ENCODE peak calls at places on chromosomes 3 and 15, in ten cellular contexts. One of them, this sample, is unnamed.

GRCh38 chr15:83854950-83855707 is 201.2 kb downstream of the ADAMTSL3 start:
- DNase-seq in keratinocyte: no peak
- DNase-seq in natural killer cell: no peak
- DNase-seq in dorsolateral prefrontal cortex: no peak
- DNase-seq in choroid plexus epithelial cell: peak
- DNase-seq in CD8-positive, alpha-beta T cell: no peak
- DNase-seq in suprapubic skin: no peak
- DNase-seq in SK-N-SH: no peak
- DNase-seq in cardiac fibroblast: peak
- DNase-seq in activated B cell treated with CpG ODN at 0.5 μM for 24 hours: no peak
- DNase-seq in this sample: no peak

GRCh38 chr3:5012398-5012797 is 33.2 kb downstream of the BHLHE40 start:
- DNase-seq in keratinocyte: no peak
- DNase-seq in natural killer cell: no peak
- DNase-seq in dorsolateral prefrontal cortex: no peak
- DNase-seq in choroid plexus epithelial cell: no peak
- DNase-seq in CD8-positive, alpha-beta T cell: no peak
- DNase-seq in suprapubic skin: no peak
- DNase-seq in SK-N-SH: no peak
- DNase-seq in cardiac fibroblast: no peak
- DNase-seq in activated B cell treated with CpG ODN at 0.5 μM for 24 hours: no peak
- DNase-seq in this sample: peak

GRCh38 chr15:25670025-25670554 is 193.0 kb downstream of the ATP10A start:
- DNase-seq in keratinocyte: no peak
- DNase-seq in natural killer cell: no peak
- DNase-seq in dorsolateral prefrontal cortex: peak
- DNase-seq in choroid plexus epithelial cell: peak
- DNase-seq in CD8-positive, alpha-beta T cell: no peak
- DNase-seq in suprapubic skin: no peak
- DNase-seq in SK-N-SH: peak
- DNase-seq in cardiac fibroblast: peak
- DNase-seq in activated B cell treated with CpG ODN at 0.5 μM for 24 hours: no peak
- DNase-seq in this sample: no peak

GRCh38 chr3:80357761-80358160 is 590.0 kb upstream of the ROBO1 start:
- DNase-seq in keratinocyte: no peak
- DNase-seq in natural killer cell: no peak
- DNase-seq in dorsolateral prefrontal cortex: no peak
- DNase-seq in choroid plexus epithelial cell: no peak
- DNase-seq in CD8-positive, alpha-beta T cell: no peak
- DNase-seq in suprapubic skin: no peak
- DNase-seq in SK-N-SH: no peak
- DNase-seq in cardiac fibroblast: no peak
- DNase-seq in activated B cell treated with CpG ODN at 0.5 μM for 24 hours: no peak
- DNase-seq in this sample: no peak

GRCh38 chr3:150106752-150107428 is 136.2 kb upstream of the PFN2 start:
- DNase-seq in keratinocyte: no peak
- DNase-seq in natural killer cell: no peak
- DNase-seq in dorsolateral prefrontal cortex: no peak
- DNase-seq in choroid plexus epithelial cell: peak
- DNase-seq in CD8-positive, alpha-beta T cell: no peak
- DNase-seq in suprapubic skin: no peak
- DNase-seq in SK-N-SH: peak
- DNase-seq in cardiac fibroblast: peak
- DNase-seq in activated B cell treated with CpG ODN at 0.5 μM for 24 hours: no peak
- DNase-seq in this sample: no peak

GRCh38 chr3:106290304-106290997 is 421.6 kb upstream of the CBLB start:
- DNase-seq in keratinocyte: no peak
- DNase-seq in natural killer cell: no peak
- DNase-seq in dorsolateral prefrontal cortex: no peak
- DNase-seq in choroid plexus epithelial cell: no peak
- DNase-seq in CD8-positive, alpha-beta T cell: no peak
- DNase-seq in suprapubic skin: no peak
- DNase-seq in SK-N-SH: no peak
- DNase-seq in cardiac fibroblast: no peak
- DNase-seq in activated B cell treated with CpG ODN at 0.5 μM for 24 hours: no peak
- DNase-seq in this sample: no peak

GRCh38 chr3:41304603-41305002 is 105.3 kb downstream of the CTNNB1 start:
- DNase-seq in keratinocyte: no peak
- DNase-seq in natural killer cell: no peak
- DNase-seq in dorsolateral prefrontal cortex: peak
- DNase-seq in choroid plexus epithelial cell: peak
- DNase-seq in CD8-positive, alpha-beta T cell: no peak
- DNase-seq in suprapubic skin: no peak
- DNase-seq in SK-N-SH: peak
- DNase-seq in cardiac fibroblast: peak
- DNase-seq in activated B cell treated with CpG ODN at 0.5 μM for 24 hours: no peak
- DNase-seq in this sample: no peak

GRCh38 chr3:126399348-126399730 is 4.6 kb downstream of the CFAP100 start:
- DNase-seq in keratinocyte: no peak
- DNase-seq in natural killer cell: no peak
- DNase-seq in dorsolateral prefrontal cortex: no peak
- DNase-seq in choroid plexus epithelial cell: no peak
- DNase-seq in CD8-positive, alpha-beta T cell: no peak
- DNase-seq in suprapubic skin: no peak
- DNase-seq in SK-N-SH: no peak
- DNase-seq in cardiac fibroblast: no peak
- DNase-seq in activated B cell treated with CpG ODN at 0.5 μM for 24 hours: no peak
- DNase-seq in this sample: no peak

GRCh38 chr3:150299221-150299620 is 108.9 kb upstream of the TSC22D2 start:
- DNase-seq in keratinocyte: no peak
- DNase-seq in natural killer cell: no peak
- DNase-seq in dorsolateral prefrontal cortex: no peak
- DNase-seq in choroid plexus epithelial cell: peak
- DNase-seq in CD8-positive, alpha-beta T cell: no peak
- DNase-seq in suprapubic skin: no peak
- DNase-seq in SK-N-SH: no peak
- DNase-seq in cardiac fibroblast: peak
- DNase-seq in activated B cell treated with CpG ODN at 0.5 μM for 24 hours: no peak
- DNase-seq in this sample: no peak

GRCh38 chr3:161884830-161885229 is 388.2 kb downstream of the OTOL1 start:
- DNase-seq in keratinocyte: no peak
- DNase-seq in natural killer cell: no peak
- DNase-seq in dorsolateral prefrontal cortex: no peak
- DNase-seq in choroid plexus epithelial cell: no peak
- DNase-seq in CD8-positive, alpha-beta T cell: no peak
- DNase-seq in suprapubic skin: no peak
- DNase-seq in SK-N-SH: no peak
- DNase-seq in cardiac fibroblast: no peak
- DNase-seq in activated B cell treated with CpG ODN at 0.5 μM for 24 hours: no peak
- DNase-seq in this sample: no peak

GRCh38 chr15:80936288-80937078 is 53.1 kb downstream of the MESD start:
- DNase-seq in keratinocyte: no peak
- DNase-seq in natural killer cell: no peak
- DNase-seq in dorsolateral prefrontal cortex: peak
- DNase-seq in choroid plexus epithelial cell: no peak
- DNase-seq in CD8-positive, alpha-beta T cell: no peak
- DNase-seq in suprapubic skin: no peak
- DNase-seq in SK-N-SH: no peak
- DNase-seq in cardiac fibroblast: no peak
- DNase-seq in activated B cell treated with CpG ODN at 0.5 μM for 24 hours: no peak
- DNase-seq in this sample: no peak

GRCh38 chr15:80940851-80941250 is 48.8 kb downstream of the MESD start:
- DNase-seq in keratinocyte: no peak
- DNase-seq in natural killer cell: no peak
- DNase-seq in dorsolateral prefrontal cortex: no peak
- DNase-seq in choroid plexus epithelial cell: no peak
- DNase-seq in CD8-positive, alpha-beta T cell: no peak
- DNase-seq in suprapubic skin: peak
- DNase-seq in SK-N-SH: no peak
- DNase-seq in cardiac fibroblast: no peak
- DNase-seq in activated B cell treated with CpG ODN at 0.5 μM for 24 hours: no peak
- DNase-seq in this sample: no peak

GRCh38 chr15:80940331-80940730 is 49.3 kb downstream of the MESD start:
- DNase-seq in keratinocyte: no peak
- DNase-seq in natural killer cell: no peak
- DNase-seq in dorsolateral prefrontal cortex: no peak
- DNase-seq in choroid plexus epithelial cell: no peak
- DNase-seq in CD8-positive, alpha-beta T cell: no peak
- DNase-seq in suprapubic skin: peak
- DNase-seq in SK-N-SH: no peak
- DNase-seq in cardiac fibroblast: no peak
- DNase-seq in activated B cell treated with CpG ODN at 0.5 μM for 24 hours: no peak
- DNase-seq in this sample: no peak

GRCh38 chr15:80934761-80935221 is 54.8 kb downstream of the MESD start:
- DNase-seq in keratinocyte: no peak
- DNase-seq in natural killer cell: no peak
- DNase-seq in dorsolateral prefrontal cortex: no peak
- DNase-seq in choroid plexus epithelial cell: peak
- DNase-seq in CD8-positive, alpha-beta T cell: no peak
- DNase-seq in suprapubic skin: no peak
- DNase-seq in SK-N-SH: no peak
- DNase-seq in cardiac fibroblast: peak
- DNase-seq in activated B cell treated with CpG ODN at 0.5 μM for 24 hours: no peak
- DNase-seq in this sample: no peak

GRCh38 chr15:80937718-80938117 is 51.9 kb downstream of the MESD start:
- DNase-seq in keratinocyte: no peak
- DNase-seq in natural killer cell: no peak
- DNase-seq in dorsolateral prefrontal cortex: no peak
- DNase-seq in choroid plexus epithelial cell: no peak
- DNase-seq in CD8-positive, alpha-beta T cell: no peak
- DNase-seq in suprapubic skin: no peak
- DNase-seq in SK-N-SH: no peak
- DNase-seq in cardiac fibroblast: no peak
- DNase-seq in activated B cell treated with CpG ODN at 0.5 μM for 24 hours: no peak
- DNase-seq in this sample: no peak
- TF ChIP-seq CTCF in keratinocyte: no peak
- TF ChIP-seq CTCF in natural killer cell: no peak
- TF ChIP-seq CTCF in dorsolateral prefrontal cortex: no peak
- TF ChIP-seq CTCF in choroid plexus epithelial cell: no peak
- TF ChIP-seq CTCF in CD8-positive, alpha-beta T cell: no peak
- TF ChIP-seq CTCF in suprapubic skin: no peak
- TF ChIP-seq CTCF in SK-N-SH: no peak
- TF ChIP-seq CTCF in cardiac fibroblast: no peak
- TF ChIP-seq CTCF in activated B cell treated with CpG ODN at 0.5 μM for 24 hours: no peak
- TF ChIP-seq CTCF in this sample: no peak

GRCh38 chr3:168952551-168952950 is 711.0 kb downstream of the MECOM start:
- DNase-seq in keratinocyte: no peak
- DNase-seq in natural killer cell: no peak
- DNase-seq in dorsolateral prefrontal cortex: no peak
- DNase-seq in choroid plexus epithelial cell: peak
- DNase-seq in CD8-positive, alpha-beta T cell: no peak
- DNase-seq in suprapubic skin: no peak
- DNase-seq in SK-N-SH: no peak
- DNase-seq in cardiac fibroblast: peak
- DNase-seq in activated B cell treated with CpG ODN at 0.5 μM for 24 hours: no peak
- DNase-seq in this sample: no peak

GRCh38 chr3:168951368-168951767 is 712.1 kb downstream of the MECOM start:
- DNase-seq in keratinocyte: peak
- DNase-seq in natural killer cell: no peak
- DNase-seq in dorsolateral prefrontal cortex: no peak
- DNase-seq in choroid plexus epithelial cell: no peak
- DNase-seq in CD8-positive, alpha-beta T cell: no peak
- DNase-seq in suprapubic skin: no peak
- DNase-seq in SK-N-SH: no peak
- DNase-seq in cardiac fibroblast: no peak
- DNase-seq in activated B cell treated with CpG ODN at 0.5 μM for 24 hours: no peak
- DNase-seq in this sample: no peak

GRCh38 chr3:168956087-168956486 is 707.4 kb downstream of the MECOM start:
- DNase-seq in keratinocyte: no peak
- DNase-seq in natural killer cell: no peak
- DNase-seq in dorsolateral prefrontal cortex: no peak
- DNase-seq in choroid plexus epithelial cell: no peak
- DNase-seq in CD8-positive, alpha-beta T cell: no peak
- DNase-seq in suprapubic skin: no peak
- DNase-seq in SK-N-SH: no peak
- DNase-seq in cardiac fibroblast: no peak
- DNase-seq in activated B cell treated with CpG ODN at 0.5 μM for 24 hours: no peak
- DNase-seq in this sample: no peak

DNA sequence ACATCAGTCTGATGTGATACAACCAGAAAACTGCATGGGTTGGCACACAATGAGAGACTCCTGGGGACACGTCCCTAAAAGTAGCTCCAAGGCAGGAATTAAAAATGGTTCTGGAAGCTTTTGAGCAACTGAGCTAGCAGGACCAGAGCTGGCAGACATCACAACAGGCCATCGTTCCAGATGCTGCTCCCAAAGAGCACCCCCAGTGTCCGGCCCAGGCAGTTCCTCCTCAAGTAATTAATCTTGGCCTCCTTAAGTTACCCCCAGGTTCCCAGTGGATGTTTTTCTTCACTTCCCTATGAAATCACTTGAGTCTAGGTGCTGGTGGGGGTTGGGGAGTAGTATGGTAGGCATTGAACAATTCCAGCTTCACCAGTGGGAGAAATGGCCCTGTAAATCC is 711.6 kb downstream of the MECOM start:
- DNase-seq in keratinocyte: no peak
- DNase-seq in natural killer cell: no peak
- DNase-seq in dorsolateral prefrontal cortex: no peak
- DNase-seq in choroid plexus epithelial cell: no peak
- DNase-seq in CD8-positive, alpha-beta T cell: no peak
- DNase-seq in suprapubic skin: no peak
- DNase-seq in SK-N-SH: no peak
- DNase-seq in cardiac fibroblast: no peak
- DNase-seq in activated B cell treated with CpG ODN at 0.5 μM for 24 hours: no peak
- DNase-seq in this sample: no peak
- TF ChIP-seq CTCF in keratinocyte: no peak
- TF ChIP-seq CTCF in natural killer cell: no peak
- TF ChIP-seq CTCF in dorsolateral prefrontal cortex: no peak
- TF ChIP-seq CTCF in choroid plexus epithelial cell: peak
- TF ChIP-seq CTCF in CD8-positive, alpha-beta T cell: no peak
- TF ChIP-seq CTCF in suprapubic skin: no peak
- TF ChIP-seq CTCF in SK-N-SH: no peak
- TF ChIP-seq CTCF in cardiac fibroblast: no peak
- TF ChIP-seq CTCF in activated B cell treated with CpG ODN at 0.5 μM for 24 hours: no peak
- TF ChIP-seq CTCF in this sample: no peak

GRCh38 chr3:72891053-72891855 is 3.4 kb downstream of the GXYLT2 start:
- DNase-seq in keratinocyte: peak
- DNase-seq in natural killer cell: no peak
- DNase-seq in dorsolateral prefrontal cortex: no peak
- DNase-seq in choroid plexus epithelial cell: peak
- DNase-seq in CD8-positive, alpha-beta T cell: no peak
- DNase-seq in suprapubic skin: no peak
- DNase-seq in SK-N-SH: peak
- DNase-seq in cardiac fibroblast: peak
- DNase-seq in activated B cell treated with CpG ODN at 0.5 μM for 24 hours: no peak
- DNase-seq in this sample: no peak
- TF ChIP-seq CTCF in keratinocyte: no peak
- TF ChIP-seq CTCF in natural killer cell: no peak
- TF ChIP-seq CTCF in dorsolateral prefrontal cortex: no peak
- TF ChIP-seq CTCF in choroid plexus epithelial cell: peak
- TF ChIP-seq CTCF in CD8-positive, alpha-beta T cell: no peak
- TF ChIP-seq CTCF in suprapubic skin: no peak
- TF ChIP-seq CTCF in SK-N-SH: peak
- TF ChIP-seq CTCF in cardiac fibroblast: peak
- TF ChIP-seq CTCF in activated B cell treated with CpG ODN at 0.5 μM for 24 hours: no peak
- TF ChIP-seq CTCF in this sample: no peak

DNA sequence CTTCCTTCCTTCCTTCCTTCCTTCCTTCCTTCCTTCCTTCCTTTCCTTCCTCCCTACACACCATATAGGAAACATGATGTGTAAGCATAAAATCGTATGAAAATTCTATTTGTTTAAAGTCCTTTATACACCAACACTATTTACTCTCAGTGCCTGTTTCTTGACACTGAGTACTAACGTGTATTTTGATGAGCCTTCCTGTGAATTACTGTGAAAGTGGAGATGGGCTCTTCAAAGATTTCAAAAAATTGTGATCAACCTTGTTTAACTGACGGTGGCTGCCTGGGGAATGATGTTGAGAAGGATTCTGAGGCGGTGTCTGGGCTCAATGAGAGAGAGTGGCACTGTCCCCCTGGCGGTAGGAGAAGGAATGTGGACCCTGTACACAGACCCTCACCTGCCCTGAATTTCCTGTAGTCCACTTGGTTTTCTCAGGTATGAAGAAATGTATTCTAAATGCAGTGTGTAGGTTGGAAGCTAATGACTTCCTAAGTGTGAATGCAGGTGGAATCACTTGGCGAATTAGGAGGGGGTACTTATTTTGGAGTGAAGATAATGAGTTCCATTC is 237.9 kb downstream of the GAP43 start:
- DNase-seq in keratinocyte: no peak
- DNase-seq in natural killer cell: no peak
- DNase-seq in dorsolateral prefrontal cortex: no peak
- DNase-seq in choroid plexus epithelial cell: no peak
- DNase-seq in CD8-positive, alpha-beta T cell: no peak
- DNase-seq in suprapubic skin: no peak
- DNase-seq in SK-N-SH: no peak
- DNase-seq in cardiac fibroblast: no peak
- DNase-seq in activated B cell treated with CpG ODN at 0.5 μM for 24 hours: no peak
- DNase-seq in this sample: no peak
- TF ChIP-seq CTCF in keratinocyte: no peak
- TF ChIP-seq CTCF in natural killer cell: no peak
- TF ChIP-seq CTCF in dorsolateral prefrontal cortex: no peak
- TF ChIP-seq CTCF in choroid plexus epithelial cell: peak
- TF ChIP-seq CTCF in CD8-positive, alpha-beta T cell: no peak
- TF ChIP-seq CTCF in suprapubic skin: no peak
- TF ChIP-seq CTCF in SK-N-SH: no peak
- TF ChIP-seq CTCF in cardiac fibroblast: no peak
- TF ChIP-seq CTCF in activated B cell treated with CpG ODN at 0.5 μM for 24 hours: no peak
- TF ChIP-seq CTCF in this sample: no peak